ENCODE peak calls at places on chromosomes 4 and X, in eight cellular contexts. H is amniotic stem cell; O is D341Med; Z is non-pigmented ciliary epithelial cell; U is amniotic epithelial cell; K is T-helper 2 cell; V is left cardiac atrium; N is activated CD4-positive, alpha-beta T cell treated with anti-CD3 and anti-CD28 coated beads, Interleukin-2, amount 50 U/mL, for 48 hours. J is an unnamed sample.

GRCh38 chr4:47736555-47736954 is 101.3 kb downstream of the CORIN start:
- DNase-seq in H (no peak), O (no peak), Z (no peak), U (no peak), K (no peak), V (no peak), N (no peak), J (no peak)

GRCh38 chr4:40843696-40844095 is 93.9 kb downstream of the NSUN7 start:
- DNase-seq in H (no peak), O (no peak), Z (no peak), U (no peak), K (no peak), V (no peak), N (peak; percentile 43), J (peak; percentile 37)

GRCh38 chr4:52250124-52250523 is 199.0 kb downstream of the SPATA18 start:
- DNase-seq in H (no peak), O (no peak), Z (no peak), U (no peak), K (no peak), V (peak; percentile 34), N (no peak), J (no peak)

GRCh38 chr4:951186-951585 is 18.9 kb downstream of the TMEM175 start:
- DNase-seq in H (no peak), O (no peak), Z (no peak), U (no peak), K (no peak), V (no peak), N (no peak), J (no peak)

GRCh38 chr4:42642136-42642797 is 14.6 kb downstream of the ATP8A1 start:
- DNase-seq in H (no peak), O (no peak), Z (no peak), U (no peak), K (no peak), V (no peak), N (no peak), J (no peak)

GRCh38 chr4:135994360-135994759 is 1537.9 kb downstream of the PCDH18 start:
- DNase-seq in H (no peak), O (no peak), Z (no peak), U (no peak), K (no peak), V (no peak), N (no peak), J (no peak)

GRCh38 chrX:38627683-38628082 is 66.3 kb downstream of the TSPAN7 start:
- DNase-seq in H (no peak), O (peak; percentile 46), Z (no peak), U (peak; percentile 2), K (no peak), V (no peak), N (peak; percentile 8), J (peak; percentile 39)

GRCh38 chrX:151970661-151971060 is 3.8 kb downstream of the GABRE start:
- DNase-seq in H (no peak), O (no peak), Z (peak; percentile 61), U (peak; percentile 93), K (no peak), V (peak; percentile 75), N (no peak), J (peak; percentile 91)

GRCh38 chrX:8139713-8140112 is 31.4 kb downstream of the VCX2 start:
- DNase-seq in H (no peak), O (no peak), Z (peak; percentile 35), U (peak; percentile 70), K (no peak), V (no peak), N (no peak), J (no peak)

GRCh38 chr4:161393614-161394013 is 770.2 kb downstream of the FSTL5 start:
- DNase-seq in H (no peak), O (no peak), Z (no peak), U (no peak), K (no peak), V (no peak), N (no peak), J (no peak)

GRCh38 chr4:78889955-78890354 is 49.3 kb downstream of the PAQR3 start:
- DNase-seq in H (no peak), O (no peak), Z (no peak), U (no peak), K (no peak), V (no peak), N (no peak), J (no peak)

GRCh38 chr4:182853731-182854130 is 63.5 kb downstream of the DCTD start:
- DNase-seq in H (no peak), O (no peak), Z (no peak), U (no peak), K (no peak), V (no peak), N (no peak), J (no peak)

GRCh38 chrX:19514791-19515614 is at the start of gene MAP3K15:
- DNase-seq in H (no peak), O (peak; percentile 75), Z (no peak), U (no peak), K (peak; percentile 4), V (peak; percentile 31), N (peak; percentile 24), J (peak; percentile 31)

GRCh38 chr4:87030606-87031441 is 96.0 kb downstream of the AFF1 start:
- DNase-seq in H (no peak), O (no peak), Z (no peak), U (peak; percentile 36), K (no peak), V (no peak), N (no peak), J (no peak)

GRCh38 chrX:2819345-2820130 is 9.2 kb upstream of the GYG2 start:
- DNase-seq in H (no peak), O (peak; percentile 44), Z (no peak), U (peak; percentile 38), K (no peak), V (no peak), N (peak; percentile 3), J (peak; percentile 11)

GRCh38 chr4:73068496-73069337 is 799 bp downstream of the COX18 start:
- DNase-seq in H (no peak), O (no peak), Z (no peak), U (peak; percentile 41), K (peak; percentile 37), V (no peak), N (no peak), J (no peak)

GRCh38 chr4:148901075-148901705 is 459.0 kb upstream of the NR3C2 start:
- DNase-seq in H (no peak), O (no peak), Z (no peak), U (no peak), K (no peak), V (no peak), N (no peak), J (no peak)

GRCh38 chrX:634306-634958 is 3.8 kb downstream of the SHOX start:
- DNase-seq in H (no peak), O (peak; percentile 37), Z (no peak), U (no peak), K (no peak), V (no peak), N (no peak), J (no peak)

GRCh38 chr4:154049457-154050181 is 260.7 kb upstream of the SFRP2 start:
- DNase-seq in H (peak; percentile 57), O (peak; percentile 67), Z (no peak), U (peak; percentile 3), K (no peak), V (no peak), N (peak; percentile 14), J (no peak)

GRCh38 chrX:41733939-41734338 is 10.0 kb downstream of the GPR82 start:
- DNase-seq in H (no peak), O (no peak), Z (no peak), U (no peak), K (no peak), V (no peak), N (peak; percentile 15), J (no peak)

GRCh38 chr4:76105652-76106051 is 31.1 kb downstream of the ART3 start:
- DNase-seq in H (no peak), O (no peak), Z (no peak), U (no peak), K (no peak), V (no peak), N (no peak), J (no peak)

GRCh38 chr4:27692098-27692679 is 831.5 kb downstream of the STIM2 start:
- DNase-seq in H (no peak), O (peak; percentile 55), Z (no peak), U (peak; percentile 65), K (no peak), V (no peak), N (no peak), J (peak; percentile 80)

GRCh38 chrX:155957843-155958242 is 39.7 kb upstream of the IL9R start:
- DNase-seq in H (no peak), O (no peak), Z (no peak), U (no peak), K (no peak), V (no peak), N (no peak), J (no peak)

GRCh38 chr4:95637047-95637600 is 88.4 kb upstream of the UNC5C start:
- DNase-seq in H (no peak), O (peak; percentile 35), Z (no peak), U (peak; percentile 40), K (no peak), V (no peak), N (no peak), J (peak; percentile 7)

GRCh38 chrX:129795584-129795983 is 15.8 kb downstream of the SASH3 start:
- DNase-seq in H (no peak), O (no peak), Z (no peak), U (no peak), K (no peak), V (no peak), N (no peak), J (no peak)

GRCh38 chr4:8230033-8230432 is 30.9 kb downstream of the SH3TC1 start:
- DNase-seq in H (no peak), O (no peak), Z (no peak), U (no peak), K (no peak), V (no peak), N (no peak), J (no peak)

GRCh38 chr4:38926917-38927316 is 59.3 kb downstream of the FAM114A1 start:
- DNase-seq in H (no peak), O (no peak), Z (no peak), U (no peak), K (no peak), V (no peak), N (no peak), J (no peak)

GRCh38 chrX:44071847-44072545 is 98.8 kb upstream of the NDP start:
- DNase-seq in H (no peak), O (no peak), Z (peak; percentile 24), U (no peak), K (no peak), V (no peak), N (no peak), J (peak; percentile 41)

GRCh38 chr4:143273170-143273917 is 63.3 kb upstream of the GAB1 start:
- DNase-seq in H (no peak), O (no peak), Z (peak; percentile 3), U (no peak), K (no peak), V (no peak), N (no peak), J (no peak)

GRCh38 chrX:1481636-1482529 is 29.2 kb upstream of the ASMTL start:
- DNase-seq in H (no peak), O (no peak), Z (peak; percentile 64), U (peak; percentile 25), K (peak; percentile 82), V (peak; percentile 56), N (peak; percentile 82), J (peak; percentile 94)

GRCh38 chr4:88445252-88445651 is 11.7 kb upstream of the HERC5 start:
- DNase-seq in H (no peak), O (no peak), Z (no peak), U (no peak), K (no peak), V (no peak), N (no peak), J (no peak)

GRCh38 chrX:53831662-53832635 is 145.4 kb upstream of the HUWE1 start:
- DNase-seq in H (no peak), O (peak; percentile 58), Z (no peak), U (peak; percentile 25), K (no peak), V (no peak), N (peak; percentile 57), J (peak; percentile 13)

GRCh38 chr4:23728393-23728792 is 161.5 kb downstream of the PPARGC1A start:
- DNase-seq in H (no peak), O (no peak), Z (peak; percentile 88), U (peak; percentile 2), K (no peak), V (no peak), N (no peak), J (peak; percentile 94)

GRCh38 chrX:9785252-9785943 is 831 bp upstream of the SHROOM2 start:
- DNase-seq in H (no peak), O (peak; percentile 19), Z (no peak), U (no peak), K (no peak), V (no peak), N (no peak), J (no peak)